ENCODE peak calls at places on chromosomes 2 and 18, in eight cellular contexts. N, V, H, K, M, T, E and F are unnamed samples.

GRCh38 chr2:232229917-232230310 is 148.6 kb upstream of the ALPP start:
- DNase-seq in N (no peak), K (no peak), E (no peak), H (no peak), V (no peak), M (peak), T (no peak), F (no peak)

GRCh38 chr2:190578158-190579057 is 43.9 kb upstream of the NEMP2 start:
- DNase-seq in K (no peak), T (no peak), E (no peak), N (peak), H (no peak), M (peak), V (peak), F (no peak)

GRCh38 chr18:3498705-3499451 is 48.9 kb downstream of the TGIF1 start:
- DNase-seq in N (peak), K (no peak), E (no peak), H (no peak), T (no peak), M (peak), V (no peak), F (no peak)

GRCh38 chr2:215883799-215884198 is 129.6 kb downstream of the MREG start:
- DNase-seq in N (no peak), E (no peak), K (no peak), H (peak), M (no peak), V (no peak), T (no peak), F (peak)

GRCh38 chr18:39571511-39571910 is 2005.9 kb upstream of the CELF4 start:
- DNase-seq in T (no peak), V (peak), E (no peak), K (no peak), N (peak), H (no peak), M (peak), F (peak)

GRCh38 chr2:197969391-197969893 is 165.0 kb downstream of the PLCL1 start:
- DNase-seq in M (peak), H (no peak), N (peak), E (no peak), T (no peak), K (no peak), V (no peak), F (no peak)

GRCh38 chr2:32812316-32812715 is 134.4 kb upstream of the LTBP1 start:
- DNase-seq in M (peak), N (no peak), T (no peak), E (no peak), V (no peak), H (no peak), K (no peak), F (no peak)

GRCh38 chr2:37526323-37526722 is 145.1 kb downstream of the CDC42EP3 start:
- DNase-seq in N (no peak), E (no peak), V (no peak), M (no peak), T (no peak), H (no peak), K (no peak), F (peak)

GRCh38 chr2:222257645-222258044 is 41.2 kb downstream of the PAX3 start:
- DNase-seq in E (no peak), V (no peak), T (no peak), M (no peak), K (no peak), N (no peak), H (no peak), F (no peak)

GRCh38 chr2:233865838-233866237 is 2.3 kb downstream of the MSL3B start:
- DNase-seq in N (no peak), T (no peak), M (no peak), V (no peak), E (no peak), H (no peak), K (no peak), F (no peak)

GRCh38 chr18:42296723-42297122 is 341.7 kb downstream of the PIK3C3 start:
- DNase-seq in N (peak), E (no peak), M (peak), H (no peak), T (no peak), K (no peak), V (no peak), F (no peak)

GRCh38 chr18:26804474-26804873 is 61.0 kb downstream of the AQP4 start:
- DNase-seq in T (no peak), E (no peak), K (no peak), M (no peak), V (peak), N (no peak), H (no peak), F (peak)

GRCh38 chr2:70607121-70607551 is 53.5 kb upstream of the TGFA start:
- DNase-seq in H (no peak), N (no peak), K (no peak), E (no peak), M (no peak), T (no peak), V (no peak), F (no peak)

GRCh38 chr2:153886833-153887232 is 15.1 kb downstream of the GALNT13 start:
- DNase-seq in V (no peak), T (no peak), K (no peak), N (no peak), H (no peak), M (no peak), E (no peak), F (no peak)

GRCh38 chr2:286774-287392 is 1.0 kb downstream of the ALKAL2 start:
- DNase-seq in M (peak), N (no peak), H (no peak), V (no peak), T (no peak), E (no peak), K (no peak), F (no peak)
- H3K4me3 ChIP-seq in M (no peak), N (peak), H (no peak), V (no peak), T (no peak), E (peak), K (peak), F (no peak)

GRCh38 chr2:27222407-27222806 is 5.2 kb downstream of the CAD start:
- DNase-seq in V (no peak), N (no peak), M (no peak), H (no peak), T (no peak), E (no peak), K (no peak), F (no peak)
- H3K4me3 ChIP-seq in V (no peak), N (no peak), M (no peak), H (no peak), T (no peak), E (no peak), K (no peak), F (no peak)

GRCh38 chr18:63140038-63140450 is 179.5 kb downstream of the BCL2 start:
- DNase-seq in H (peak), N (no peak), T (no peak), V (no peak), E (no peak), M (no peak), K (no peak), F (peak)

GRCh38 chr18:63138469-63139340 is 180.9 kb downstream of the BCL2 start:
- DNase-seq in E (no peak), N (no peak), K (no peak), V (no peak), M (no peak), H (peak), T (no peak), F (peak)

GRCh38 chr18:63135101-63135500 is 184.5 kb downstream of the BCL2 start:
- DNase-seq in E (no peak), M (no peak), T (no peak), V (no peak), N (no peak), H (no peak), K (no peak), F (no peak)

GRCh38 chr18:63140997-63141776 is 178.4 kb downstream of the BCL2 start:
- DNase-seq in T (no peak), K (no peak), E (no peak), N (no peak), H (no peak), M (no peak), V (no peak), F (no peak)

DNA sequence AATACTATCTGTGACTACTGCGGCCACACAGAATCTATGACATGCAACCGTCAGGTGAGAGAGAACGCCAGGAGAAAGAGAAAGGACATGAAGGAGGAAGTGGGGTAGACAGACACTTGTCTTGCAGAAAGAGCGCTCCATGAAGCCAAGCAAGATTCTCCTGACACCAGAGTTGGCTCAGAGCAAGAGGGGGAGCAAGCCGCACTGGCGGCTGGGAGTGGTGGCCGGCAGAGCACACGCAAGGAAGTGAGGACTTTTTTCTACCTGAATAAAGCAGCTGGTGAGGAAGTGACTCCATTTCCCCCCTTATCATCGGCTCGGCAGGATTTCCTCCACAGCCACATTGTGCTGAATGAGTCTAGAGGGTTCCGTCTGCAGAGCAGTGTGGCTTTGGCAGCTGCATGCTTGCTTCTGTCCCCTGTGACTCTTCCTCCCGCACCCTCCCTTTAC is 181.5 kb downstream of the BCL2 start:
- DNase-seq in N (no peak), V (peak), T (no peak), H (no peak), E (no peak), M (peak), K (no peak), F (peak)
- H3K4me3 ChIP-seq in N (no peak), V (no peak), T (no peak), H (peak), E (no peak), M (no peak), K (peak), F (peak)

DNA sequence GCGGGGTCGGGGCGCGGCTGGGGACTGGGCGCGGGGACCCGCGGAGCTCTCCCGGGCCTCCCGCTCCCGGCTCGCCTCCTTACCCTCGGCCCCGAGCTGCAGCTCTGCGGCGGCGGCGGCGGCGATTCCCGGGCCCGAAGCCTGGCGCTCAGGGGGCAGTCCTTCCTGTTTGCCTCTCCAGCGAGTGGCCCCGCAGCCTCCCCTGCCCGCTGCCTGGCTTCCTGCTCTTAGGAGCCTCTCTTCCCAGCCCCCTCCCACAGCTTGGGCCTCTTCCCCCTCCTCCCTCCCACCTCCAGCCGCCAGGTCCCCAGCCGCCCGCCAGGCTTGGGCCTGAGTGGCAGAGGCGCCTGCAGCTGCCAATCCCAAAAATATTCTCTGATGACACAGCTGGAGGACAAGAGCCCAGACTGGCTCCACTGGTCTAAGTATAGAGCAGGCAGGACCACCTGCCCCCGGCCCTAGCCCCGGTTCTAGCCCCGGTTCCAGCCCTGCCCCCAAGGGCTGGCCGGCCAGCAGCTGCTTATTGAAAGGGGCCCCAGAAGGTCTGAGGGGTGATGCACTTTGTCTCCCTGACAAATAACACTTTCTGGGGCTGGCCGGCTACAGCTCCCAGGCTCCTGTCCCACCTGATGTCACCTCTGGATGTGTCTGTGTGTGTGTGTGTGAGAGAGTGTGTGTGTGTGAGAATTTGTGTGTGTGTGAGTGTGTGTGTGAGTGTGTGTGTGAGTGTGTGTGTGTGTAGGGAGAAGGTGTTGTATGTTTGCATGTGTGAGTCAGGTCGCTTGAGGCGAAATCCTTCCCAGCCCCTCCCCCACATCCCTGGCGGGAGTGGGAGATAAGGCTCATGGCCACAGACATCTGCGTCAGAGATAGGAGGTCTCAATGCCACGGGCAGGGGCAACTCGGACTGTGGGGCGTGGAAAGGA is at the start of gene OBSL1:
- DNase-seq in M (peak), K (peak), V (no peak), T (no peak), E (peak), H (no peak), N (peak), F (no peak)
- H3K4me3 ChIP-seq in M (peak), K (peak), V (peak), T (peak), E (peak), H (no peak), N (peak), F (no peak)

DNA sequence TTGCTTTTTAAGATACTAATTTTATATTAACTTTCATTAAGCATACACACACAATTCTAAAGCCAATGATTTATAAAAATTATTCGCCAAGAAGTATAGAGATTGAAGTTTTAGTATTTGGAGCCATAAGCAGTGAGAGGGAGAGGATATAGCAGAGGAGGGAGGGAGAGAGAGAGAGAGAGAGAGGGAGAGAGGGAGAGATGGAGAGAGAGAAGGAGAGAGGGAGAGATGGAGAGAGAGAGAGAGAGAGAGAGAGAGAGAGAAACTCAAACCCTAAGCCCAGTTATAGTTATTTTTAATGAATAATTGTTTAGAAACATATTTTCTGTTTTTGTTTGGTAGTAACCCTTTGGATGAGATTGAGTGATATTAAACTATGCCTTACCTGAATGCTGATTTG is 5.3 kb downstream of the TWIST2 start:
- DNase-seq in N (no peak), H (no peak), V (no peak), M (no peak), T (no peak), K (no peak), E (no peak), F (no peak)
- H3K4me3 ChIP-seq in N (no peak), H (no peak), V (no peak), M (no peak), T (no peak), K (no peak), E (no peak), F (no peak)

GRCh38 chr2:67876176-67876575 is 186.6 kb downstream of the C1D start:
- DNase-seq in T (no peak), H (no peak), M (no peak), N (no peak), K (no peak), V (no peak), E (no peak), F (no peak)

GRCh38 chr2:67873916-67874315 is 188.9 kb downstream of the C1D start:
- DNase-seq in N (no peak), E (no peak), M (no peak), T (no peak), H (no peak), V (no peak), K (no peak), F (no peak)

GRCh38 chr2:67871696-67872320 is 191.0 kb downstream of the C1D start:
- DNase-seq in T (no peak), N (peak), E (peak), K (no peak), H (no peak), M (peak), V (no peak), F (no peak)

GRCh38 chr2:67867735-67868134 is 195.1 kb downstream of the C1D start:
- DNase-seq in E (no peak), T (no peak), V (no peak), H (no peak), N (no peak), K (no peak), M (peak), F (no peak)

DNA sequence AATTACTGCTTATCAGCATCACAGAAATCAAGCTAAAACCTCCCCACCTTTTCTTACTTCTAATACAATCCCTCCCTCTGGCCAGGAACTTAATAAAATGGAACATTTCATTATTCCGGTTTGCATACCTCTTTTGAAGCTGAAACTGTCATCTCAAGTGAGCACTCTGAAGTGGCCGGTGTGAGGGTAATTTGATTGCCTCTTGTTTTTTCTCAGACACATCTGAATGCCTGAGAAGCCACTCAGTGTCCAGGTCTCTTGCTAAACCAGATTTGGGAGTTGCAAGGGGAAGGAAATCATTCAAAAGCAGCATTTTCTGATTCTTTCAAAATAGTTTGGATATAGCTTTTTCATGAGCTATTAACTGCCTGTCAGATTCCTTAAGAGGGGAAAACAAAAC is 190.3 kb downstream of the C1D start:
- DNase-seq in K (no peak), N (no peak), H (no peak), V (no peak), T (no peak), E (no peak), M (no peak), F (no peak)
- H3K4me3 ChIP-seq in K (no peak), N (no peak), H (no peak), V (no peak), T (no peak), E (no peak), M (no peak), F (no peak)

GRCh38 chr2:172380436-172381274 is 46.7 kb upstream of the ITGA6 start:
- DNase-seq in H (no peak), N (no peak), V (no peak), K (no peak), M (no peak), T (no peak), E (no peak), F (no peak)
- H3K4me3 ChIP-seq in H (no peak), N (no peak), V (no peak), K (no peak), M (no peak), T (no peak), E (no peak), F (no peak)

GRCh38 chr2:44951714-44952113 is 10.2 kb downstream of the SIX3 start:
- DNase-seq in N (no peak), K (no peak), H (no peak), E (no peak), T (no peak), M (no peak), V (no peak), F (no peak)

GRCh38 chr2:44948565-44949328 is 7.2 kb downstream of the SIX3 start:
- DNase-seq in N (no peak), H (no peak), V (no peak), K (no peak), M (no peak), E (no peak), T (no peak), F (no peak)

GRCh38 chr2:44950646-44951045 is 9.1 kb downstream of the SIX3 start:
- DNase-seq in M (no peak), H (no peak), V (no peak), K (no peak), E (no peak), N (no peak), T (no peak), F (no peak)

GRCh38 chr2:44951124-44951523 is 9.6 kb downstream of the SIX3 start:
- DNase-seq in T (no peak), K (no peak), V (no peak), E (no peak), N (no peak), M (no peak), H (no peak), F (no peak)

GRCh38 chr2:44949329-44950151 is 8.0 kb downstream of the SIX3 start:
- DNase-seq in M (peak), N (peak), H (no peak), K (no peak), V (no peak), T (no peak), E (no peak), F (peak)
- H3K4me3 ChIP-seq in M (no peak), N (peak), H (peak), K (peak), V (no peak), T (no peak), E (no peak), F (peak)

GRCh38 chr2:241936457-241937133 is 67.1 kb downstream of the RTP5 start:
- DNase-seq in H (no peak), V (no peak), E (no peak), K (no peak), T (no peak), M (no peak), N (no peak), F (no peak)
- H3K4me3 ChIP-seq in H (no peak), V (no peak), E (no peak), K (no peak), T (no peak), M (no peak), N (no peak), F (no peak)